ENCODE peak calls at places on chromosomes 11 and 22, in nine cellular contexts. K is activated CD8-positive, alpha-beta memory T cell treated with anti-CD3 and anti-CD28 coated beads, Interleukin-2, amount 50 U/mL, for 48 hours; Y is Jurkat, Clone E6-1; L is amniotic stem cell; G is CD8-positive, alpha-beta T cell; X is stimulated activated effector memory CD8-positive, alpha-beta T cell treated with anti-CD3 and anti-CD28 coated beads, Interleukin-12 subunit alpha, Interleukin-12 subunit beta, amount 100 ng/mL, for 72 hours; M is GM10248; B is astrocyte of the spinal cord; D is bronchial epithelial cell. V is an unnamed sample.

GRCh38 chr11:35141538-35141937 is 2.6 kb downstream of the CD44 start:
- DNase-seq in K (peak), Y (no peak), L (no peak), G (no peak), X (peak), M (no peak), B (no peak), D (no peak), V (no peak)

GRCh38 chr11:110312670-110313069 is 16.3 kb upstream of the RDX start:
- DNase-seq in K (no peak), Y (no peak), L (no peak), G (no peak), X (no peak), M (no peak), B (no peak), D (no peak), V (no peak)

GRCh38 chr11:96260067-96260511 is 82.9 kb downstream of the MAML2 start:
- DNase-seq in K (no peak), Y (no peak), L (no peak), G (no peak), X (no peak), M (no peak), B (no peak), D (no peak), V (no peak)

GRCh38 chr22:25900880-25901279 is 158.9 kb downstream of the MYO18B start:
- DNase-seq in K (no peak), Y (peak), L (no peak), G (no peak), X (no peak), M (no peak), B (no peak), D (no peak), V (no peak)

GRCh38 chr11:115256326-115257197 is 247.7 kb downstream of the CADM1 start:
- DNase-seq in K (no peak), Y (no peak), L (no peak), G (peak), X (peak), M (peak), B (no peak), D (no peak), V (no peak)

GRCh38 chr11:99555506-99555905 is 534.8 kb downstream of the CNTN5 start:
- DNase-seq in K (no peak), Y (no peak), L (no peak), G (no peak), X (no peak), M (no peak), B (no peak), D (no peak), V (no peak)

GRCh38 chr11:132874638-132875037 is 657.7 kb downstream of the OPCML start:
- DNase-seq in K (no peak), Y (no peak), L (peak), G (no peak), X (no peak), M (no peak), B (peak), D (peak), V (peak)

GRCh38 chr11:101442171-101442570 is 141.6 kb downstream of the TRPC6 start:
- DNase-seq in K (no peak), Y (no peak), L (no peak), G (no peak), X (no peak), M (no peak), B (peak), D (no peak), V (peak)

GRCh38 chr11:72813740-72814138 is 472 bp upstream of the ATG16L2 start:
- DNase-seq in K (no peak), Y (peak), L (peak), G (no peak), X (no peak), M (peak), B (no peak), D (no peak), V (no peak)

GRCh38 chr22:45525480-45525879 is 22.8 kb downstream of the FBLN1 start:
- DNase-seq in K (no peak), Y (no peak), L (no peak), G (no peak), X (no peak), M (no peak), B (no peak), D (no peak), V (no peak)

GRCh38 chr22:48758021-48758561 is 1069.6 kb downstream of the BRD1 start:
- DNase-seq in K (peak), Y (no peak), L (no peak), G (no peak), X (peak), M (no peak), B (no peak), D (no peak), V (no peak)